ENCODE peak calls at places on chromosomes 11 and 22, in four cellular contexts. Z is IMR-90, R is prostate gland, S is heart left ventricle. A is an unnamed sample.
A peak's percentile ranks its signal among the peaks of the same experiment; 100 is the strongest.

GRCh38 chr11:57792060-57792541 is 30.5 kb downstream of the CTNND1 start:
- DNase-seq in Z (peak; percentile 53), R (peak; percentile 39), S (peak; percentile 55), A (peak; percentile 91)

GRCh38 chr11:74000770-74001169 is 8.1 kb downstream of the UCP3 start:
- DNase-seq in Z (no peak), R (no peak), S (no peak), A (no peak)

GRCh38 chr11:20053572-20053971 is 106.7 kb downstream of the DBX1 start:
- DNase-seq in Z (no peak), R (no peak), S (no peak), A (no peak)

GRCh38 chr11:113373306-113373705 is 14.3 kb upstream of the ANKK1 start:
- DNase-seq in Z (peak; percentile 64), R (no peak), S (no peak), A (no peak)

GRCh38 chr22:23683545-23683944 is 7.3 kb upstream of the RGL4 start:
- DNase-seq in Z (no peak), R (no peak), S (no peak), A (no peak)

GRCh38 chr11:133181672-133182071 is 350.6 kb downstream of the OPCML start:
- DNase-seq in Z (no peak), R (no peak), S (no peak), A (no peak)

GRCh38 chr11:118343981-118344521 is at the start of gene CD3G:
- DNase-seq in Z (no peak), R (no peak), S (no peak), A (no peak)

GRCh38 chr11:44568706-44569473 is 3.4 kb downstream of the CD82 start:
- DNase-seq in Z (peak; percentile 98), R (peak; percentile 36), S (peak; percentile 75), A (peak; percentile 95)

GRCh38 chr22:27580311-27580897 is 221.2 kb downstream of the MN1 start:
- DNase-seq in Z (no peak), R (no peak), S (no peak), A (no peak)

GRCh38 chr22:24329453-24329852 is 58.8 kb downstream of the SPECC1L start:
- DNase-seq in Z (no peak), R (no peak), S (no peak), A (no peak)

GRCh38 chr11:18392434-18393321 is 1.7 kb upstream of the LDHA start:
- DNase-seq in Z (no peak), R (no peak), S (no peak), A (no peak)

GRCh38 chr11:63970902-63971301 is 3.5 kb upstream of the COX8A start:
- DNase-seq in Z (no peak), R (no peak), S (no peak), A (no peak)

GRCh38 chr22:47783433-47784366 is 1021.2 kb downstream of the TBC1D22A start:
- DNase-seq in Z (no peak), R (no peak), S (no peak), A (no peak)

GRCh38 chr11:123461164-123461563 is 31.1 kb downstream of the GRAMD1B start:
- DNase-seq in Z (no peak), R (peak; percentile 7), S (peak; percentile 73), A (peak; percentile 31)

GRCh38 chr11:126185200-126186030 is 26.0 kb downstream of the RPUSD4 start:
- DNase-seq in Z (no peak), R (no peak), S (no peak), A (peak; percentile 52)

GRCh38 chr11:95165638-95166037 is 65.4 kb downstream of the SESN3 start:
- DNase-seq in Z (no peak), R (no peak), S (no peak), A (no peak)

GRCh38 chr22:31049815-31050420 is 31.2 kb upstream of the SMTN start:
- DNase-seq in Z (no peak), R (no peak), S (no peak), A (no peak)

GRCh38 chr11:102580185-102580951 is 44.8 kb downstream of the MMP20 start:
- DNase-seq in Z (peak; percentile 35), R (no peak), S (no peak), A (no peak)

GRCh38 chr11:44315947-44316387 is 6.0 kb upstream of the ALX4 start:
- DNase-seq in Z (peak; percentile 22), R (no peak), S (no peak), A (no peak)

GRCh38 chr11:29231991-29232390 is 784.8 kb downstream of the KCNA4 start:
- DNase-seq in Z (peak; percentile 43), R (no peak), S (no peak), A (no peak)

GRCh38 chr11:26777276-26777939 is 55.5 kb upstream of the SLC5A12 start:
- DNase-seq in Z (peak; percentile 7), R (no peak), S (no peak), A (no peak)

GRCh38 chr22:31102441-31103081 is 4.8 kb downstream of the SELENOM start:
- DNase-seq in Z (peak; percentile 98), R (no peak), S (no peak), A (peak; percentile 96)

GRCh38 chr11:61281581-61282250 is 13.4 kb downstream of the VWCE start:
- DNase-seq in Z (no peak), R (no peak), S (no peak), A (no peak)

GRCh38 chr11:126161146-126161458 is 50.3 kb downstream of the RPUSD4 start:
- DNase-seq in Z (no peak), R (no peak), S (no peak), A (no peak)

GRCh38 chr22:26890870-26891269 is 233.5 kb downstream of the MIAT start:
- DNase-seq in Z (no peak), R (no peak), S (no peak), A (no peak)

GRCh38 chr11:45410391-45411215 is 124.5 kb upstream of the SYT13 start:
- DNase-seq in Z (no peak), R (no peak), S (no peak), A (no peak)

DNA sequence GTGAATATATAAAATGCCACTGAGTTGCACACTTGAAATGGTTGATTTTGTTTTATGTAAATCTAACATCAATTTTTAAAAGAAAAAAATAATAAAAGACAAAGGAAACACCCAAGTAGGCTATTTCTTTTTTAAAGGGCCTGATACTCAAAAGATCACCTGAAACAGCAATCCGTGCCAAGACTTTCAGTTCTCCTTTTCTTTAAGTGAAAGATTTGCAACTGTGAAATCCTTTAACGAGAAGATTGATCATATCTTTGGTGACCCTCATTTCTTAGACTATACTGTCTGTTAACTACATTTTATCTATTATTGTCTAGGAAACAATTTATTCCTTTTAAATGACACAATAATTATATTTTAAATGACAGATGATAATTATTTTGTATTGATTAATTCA is 1841.5 kb downstream of the LRRC4C start:
- DNase-seq in Z (no peak), R (no peak), S (no peak), A (no peak)
- H3K4me3 ChIP-seq in Z (no peak overlapping the region), R (no peak overlapping the region), S (no peak overlapping the region), A (no peak overlapping the region)

GRCh38 chr11:121112498-121113455 is 11.7 kb downstream of the TECTA start:
- DNase-seq in Z (peak; percentile 82), R (peak; percentile 67), S (peak; percentile 50), A (no peak)
- TF ChIP-seq CTCF in Z (peak; percentile 75), R (no peak), S (peak; percentile 61), A (no peak)

GRCh38 chr22:46353483-46354105 is 18.1 kb downstream of the TRMU start:
- DNase-seq in Z (no peak), R (no peak), S (no peak), A (no peak)
- TF ChIP-seq POLR2A in Z (no peak), R (no peak), S (no peak), A (no peak)

GRCh38 chr11:31802609-31802989 is 8.5 kb downstream of the PAX6 start:
- DNase-seq in Z (no peak), R (no peak), S (peak; percentile 12), A (no peak)

GRCh38 chr11:31800398-31801265 is 10.5 kb downstream of the PAX6 start:
- DNase-seq in Z (no peak), R (no peak), S (no peak), A (peak; percentile 77)

GRCh38 chr11:31799794-31800397 is 11.2 kb downstream of the PAX6 start:
- DNase-seq in Z (no peak), R (no peak), S (no peak), A (no peak)

GRCh38 chr11:31802000-31802551 is 9.0 kb downstream of the PAX6 start:
- DNase-seq in Z (no peak), R (no peak), S (no peak), A (no peak)

DNA sequence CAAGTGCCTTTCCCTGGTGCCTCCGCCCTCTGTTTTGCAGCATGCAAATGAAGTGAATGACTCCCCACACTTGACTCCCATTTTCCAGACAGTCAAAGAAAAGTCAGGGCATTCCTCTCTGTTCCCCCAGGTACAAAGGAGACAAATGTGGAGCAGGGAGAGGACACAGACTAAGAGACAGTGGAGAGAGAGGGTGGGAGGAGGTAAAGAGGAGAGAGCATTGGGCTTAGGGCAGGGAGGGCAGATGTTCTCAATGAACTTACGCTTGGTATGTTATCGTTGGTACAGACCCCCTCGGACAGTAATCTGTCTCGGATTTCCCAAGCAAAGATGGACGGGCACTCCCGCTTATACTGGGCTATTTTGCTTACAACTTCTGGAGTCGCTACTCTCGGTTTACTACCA is 9.8 kb downstream of the PAX6 start:
- DNase-seq in Z (no peak), R (no peak), S (no peak), A (no peak)
- H3K4me3 ChIP-seq in Z (no peak overlapping the region), R (no peak overlapping the region), S (no peak overlapping the region), A (no peak overlapping the region)

GRCh38 chr11:75350743-75351540 is 519 bp downstream of the ARRB1 start:
- DNase-seq in Z (peak; percentile 46), R (peak; percentile 44), S (peak; percentile 52), A (no peak)
- TF ChIP-seq CTCF in Z (peak; percentile 8), R (no peak), S (peak; percentile 4), A (no peak)

GRCh38 chr22:34427841-34428240 is 507.6 kb upstream of the LARGE1 start:
- DNase-seq in Z (no peak), R (no peak), S (no peak), A (no peak)

GRCh38 chr22:34430386-34430785 is 510.1 kb upstream of the LARGE1 start:
- DNase-seq in Z (no peak), R (no peak), S (no peak), A (no peak)

GRCh38 chr22:34429314-34429713 is 509.0 kb upstream of the LARGE1 start:
- DNase-seq in Z (no peak), R (no peak), S (no peak), A (no peak)

DNA sequence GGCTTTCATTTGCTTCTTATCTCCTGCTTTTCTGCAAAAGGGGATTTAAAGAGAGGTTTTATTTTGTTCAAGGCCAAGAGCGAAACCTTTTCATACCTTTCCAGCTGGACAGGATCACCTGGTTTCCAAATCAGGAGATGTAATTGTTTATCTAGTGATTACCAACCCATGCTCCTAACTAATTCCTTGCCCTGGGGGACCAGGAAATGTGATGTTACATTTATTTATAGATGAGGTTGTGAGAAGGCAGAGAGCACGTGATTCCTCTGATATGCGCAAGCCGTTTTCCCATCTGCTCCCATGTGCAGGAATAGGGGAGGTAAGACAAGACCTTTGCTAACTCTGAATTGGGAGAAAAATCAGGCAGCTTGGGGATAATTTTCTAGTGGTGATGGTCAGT is 507.2 kb upstream of the LARGE1 start:
- DNase-seq in Z (no peak), R (peak; percentile 57), S (no peak), A (no peak)
- TF ChIP-seq POLR2A in Z (no peak), R (no peak), S (no peak), A (no peak)